ENCODE peak calls at places on chromosomes 7 and 10, in five cellular contexts. B is epithelial cell of prostate, K is posterior vena cava, C is neural progenitor cell, S is NCI-H1694 treated with DMSO at 0.1 percent for 48 hours. Q is an unnamed sample.

GRCh38 chr10:77274046-77274795 is 363.4 kb downstream of the KCNMA1 start:
- DNase-seq in S (no peak), B (peak), C (peak), K (no peak), Q (no peak)

GRCh38 chr7:27096756-27097514 is 1.1 kb upstream of the HOXA1 start:
- DNase-seq in S (peak), K (peak), B (no peak), C (peak), Q (no peak)

GRCh38 chr10:58937423-58937822 is 239.0 kb upstream of the PHYHIPL start:
- DNase-seq in S (no peak), B (no peak), C (no peak), K (no peak), Q (no peak)

GRCh38 chr10:35459449-35459847 is 123.1 kb downstream of the CCNY start:
- DNase-seq in B (no peak), K (no peak), S (no peak), C (no peak), Q (no peak)

GRCh38 chr10:82378146-82378545 is 503.2 kb downstream of the NRG3 start:
- DNase-seq in C (no peak), K (no peak), S (peak), B (no peak), Q (peak)

GRCh38 chr10:42988517-42989395 is 88.1 kb upstream of the RET start:
- DNase-seq in C (no peak), S (no peak), K (peak), B (no peak), Q (no peak)

GRCh38 chr7:82017334-82017943 is 247.6 kb upstream of the HGF start:
- DNase-seq in S (peak), B (no peak), K (no peak), C (peak), Q (peak)

GRCh38 chr7:44323381-44324203 is 1.8 kb downstream of the CAMK2B start:
- DNase-seq in K (no peak), S (no peak), B (no peak), C (no peak), Q (no peak)

GRCh38 chr10:9605231-9605630 is 1412.4 kb upstream of the CELF2 start:
- DNase-seq in B (no peak), C (no peak), S (no peak), K (no peak), Q (no peak)

GRCh38 chr10:124995605-124996004 is 53.7 kb downstream of the ZRANB1 start:
- DNase-seq in K (no peak), C (no peak), S (no peak), B (no peak), Q (no peak)

GRCh38 chr7:54542920-54543539 is 855 bp downstream of the VSTM2A start:
- DNase-seq in B (no peak), C (peak), K (no peak), S (no peak), Q (no peak)

GRCh38 chr10:134205-134742 is 981 bp upstream of the ZMYND11 start:
- DNase-seq in K (no peak), C (peak), S (no peak), B (no peak), Q (peak)

GRCh38 chr7:116736927-116737715 is 65.1 kb downstream of the MET start:
- DNase-seq in B (no peak), S (no peak), K (no peak), C (no peak), Q (no peak)

GRCh38 chr10:102500621-102501149 is 1.8 kb downstream of the ACTR1A start:
- DNase-seq in S (no peak), K (peak), C (no peak), B (no peak), Q (no peak)

GRCh38 chr7:36188266-36188665 is 35.2 kb downstream of the EEPD1 start:
- DNase-seq in C (no peak), K (no peak), S (no peak), B (no peak), Q (no peak)

GRCh38 chr7:24764972-24765744 is 7.9 kb upstream of the GSDME start:
- DNase-seq in C (no peak), S (no peak), B (no peak), K (no peak), Q (no peak)

GRCh38 chr10:9596368-9596920 is 1421.2 kb upstream of the CELF2 start:
- DNase-seq in C (no peak), S (no peak), K (no peak), B (peak), Q (no peak)

GRCh38 chr10:103648951-103649532 is 155.5 kb downstream of the NEURL1 start:
- DNase-seq in S (no peak), K (peak), C (no peak), B (no peak), Q (no peak)

GRCh38 chr7:86574006-86574405 is 69.7 kb upstream of the GRM3 start:
- DNase-seq in K (no peak), C (no peak), B (no peak), S (no peak), Q (no peak)

GRCh38 chr10:4331150-4331549 is 494.9 kb upstream of the AKR1E2 start:
- DNase-seq in K (no peak), C (no peak), S (no peak), B (peak), Q (no peak)

GRCh38 chr7:13988765-13989137 is 715 bp downstream of the ETV1 start:
- DNase-seq in B (no peak), S (no peak), C (peak), K (no peak), Q (no peak)

GRCh38 chr7:30775992-30776391 is 4.8 kb downstream of the MINDY4 start:
- DNase-seq in K (no peak), C (no peak), S (no peak), B (no peak), Q (no peak)

GRCh38 chr10:124152139-124152780 is 58.9 kb upstream of the CHST15 start:
- DNase-seq in C (no peak), S (no peak), B (peak), K (peak), Q (no peak)

GRCh38 chr7:101554584-101555268 is 74.4 kb downstream of the MYL10 start:
- DNase-seq in S (no peak), B (no peak), K (no peak), C (no peak), Q (no peak)

GRCh38 chr7:135233570-135233969 is at the start of gene STRA8:
- DNase-seq in K (no peak), S (no peak), C (no peak), B (no peak), Q (no peak)

GRCh38 chr10:25865267-25865666 is 68.8 kb upstream of the MYO3A start:
- DNase-seq in K (no peak), B (no peak), C (no peak), S (no peak), Q (no peak)

GRCh38 chr7:102129636-102130370 is 156.9 kb upstream of the SH2B2 start:
- DNase-seq in S (no peak), K (no peak), B (no peak), C (peak), Q (peak)

GRCh38 chr10:2137549-2138174 is 400.3 kb upstream of the ADARB2 start:
- DNase-seq in K (no peak), C (peak), B (no peak), S (peak), Q (peak)

GRCh38 chr7:156640949-156641485 is 443 bp downstream of the RNF32 start:
- DNase-seq in C (no peak), S (no peak), K (peak), B (no peak), Q (peak)

GRCh38 chr7:81173766-81174281 is 255.0 kb upstream of the SEMA3C start:
- DNase-seq in S (no peak), B (no peak), C (peak), K (no peak), Q (no peak)

GRCh38 chr7:71422104-71422503 is 290.2 kb downstream of the GALNT17 start:
- DNase-seq in K (no peak), C (no peak), B (no peak), S (no peak), Q (no peak)

GRCh38 chr10:5876181-5876768 is 13.4 kb downstream of the ANKRD16 start:
- DNase-seq in K (no peak), S (peak), B (no peak), C (no peak), Q (peak)

GRCh38 chr10:132094581-132095234 is 29.0 kb downstream of the JAKMIP3 start:
- DNase-seq in S (no peak), B (peak), C (no peak), K (peak), Q (no peak)

GRCh38 chr10:60186315-60187071 is 203.2 kb downstream of the ANK3 start:
- DNase-seq in C (no peak), S (peak), K (no peak), B (no peak), Q (no peak)

GRCh38 chr7:36514289-36515243 is 124.9 kb downstream of the ANLN start:
- DNase-seq in B (no peak), C (no peak), S (peak), K (no peak), Q (peak)

GRCh38 chr10:52644678-52645434 is 127.7 kb downstream of the MBL2 start:
- DNase-seq in K (no peak), S (peak), C (peak), B (no peak), Q (peak)

Q was measured in NCI-H2171 treated with DMSO at 0.1 percent for 48 hours.